ENCODE peak calls at places on chromosomes 6 and 20, in seven cellular contexts. S, H, Q, B, E, N and A are unnamed samples.

GRCh38 chr6:108762394-108762793 is 85.8 kb upstream of the ARMC2 start:
- DNase-seq in H (no peak), S (no peak), N (no peak), Q (no peak), B (no peak), E (no peak), A (no peak)

GRCh38 chr6:4305056-4305455 is 169.7 kb upstream of the ECI2 start:
- DNase-seq in N (no peak), S (no peak), B (no peak), Q (no peak), E (no peak), H (no peak), A (no peak)

GRCh38 chr6:136547336-136547735 is 2.9 kb downstream of the MAP7 start:
- DNase-seq in B (peak; percentile 70), N (no peak), H (no peak), Q (no peak), E (no peak), S (no peak), A (no peak)

GRCh38 chr20:17747431-17747846 is 47.7 kb downstream of the BANF2 start:
- DNase-seq in N (no peak), Q (peak; percentile 34), H (no peak), B (peak; percentile 88), E (no peak), S (no peak), A (no peak)

GRCh38 chr6:147055821-147056392 is 148.3 kb upstream of the STXBP5 start:
- DNase-seq in B (no peak), Q (no peak), N (no peak), E (no peak), S (no peak), H (no peak), A (no peak)

GRCh38 chr6:134938896-134939295 is 11.0 kb downstream of the ALDH8A1 start:
- DNase-seq in H (no peak), E (no peak), S (no peak), B (no peak), N (no peak), Q (no peak), A (no peak)

GRCh38 chr20:1830240-1830639 is 65.0 kb upstream of the SIRPA start:
- DNase-seq in Q (no peak), E (peak; percentile 82), H (peak; percentile 86), N (no peak), S (no peak), B (peak; percentile 89), A (peak; percentile 50)

GRCh38 chr6:1611322-1611571 is 1.5 kb downstream of the FOXC1 start:
- DNase-seq in N (peak; percentile 74), E (no peak), B (no peak), H (peak; percentile 46), S (no peak), Q (no peak), A (no peak)

GRCh38 chr20:63950701-63951397 is 5.4 kb downstream of the UCKL1 start:
- DNase-seq in S (no peak), N (peak; percentile 77), Q (no peak), B (no peak), E (peak; percentile 51), H (peak; percentile 58), A (no peak)

GRCh38 chr6:153301602-153302001 is 170.5 kb upstream of the RGS17 start:
- DNase-seq in H (no peak), E (no peak), B (no peak), Q (no peak), S (no peak), N (no peak), A (no peak)

GRCh38 chr6:40500227-40500626 is 86.9 kb downstream of the LRFN2 start:
- DNase-seq in E (no peak), N (peak; percentile 47), S (no peak), H (no peak), B (no peak), Q (no peak), A (no peak)

GRCh38 chr20:60101894-60102281 is 143.7 kb downstream of the CDH26 start:
- DNase-seq in B (no peak), S (no peak), N (no peak), Q (no peak), E (no peak), H (no peak), A (no peak)

GRCh38 chr6:9140861-9141534 is 705.7 kb upstream of the SLC35B3 start:
- DNase-seq in H (no peak), B (peak; percentile 9), S (no peak), Q (no peak), E (no peak), N (no peak), A (no peak)

GRCh38 chr20:61791995-61792394 is 273.7 kb downstream of the TAF4 start:
- DNase-seq in S (no peak), Q (no peak), E (no peak), H (no peak), B (no peak), N (peak; percentile 63), A (no peak)

GRCh38 chr20:35702051-35702823 is 3.0 kb downstream of the ROMO1 start:
- DNase-seq in N (no peak), S (no peak), E (no peak), H (no peak), B (no peak), Q (no peak), A (no peak)

GRCh38 chr6:56764081-56764566 is 121.4 kb upstream of the DST start:
- DNase-seq in N (no peak), B (peak; percentile 74), Q (peak; percentile 69), H (no peak), S (no peak), E (no peak), A (no peak)

GRCh38 chr6:107956586-107957164 is 1.3 kb downstream of the SEC63 start:
- DNase-seq in B (peak; percentile 66), S (no peak), E (no peak), H (no peak), N (no peak), Q (no peak), A (no peak)

GRCh38 chr6:119267506-119267905 is 82.1 kb downstream of the MAN1A1 start:
- DNase-seq in Q (no peak), N (no peak), B (no peak), S (no peak), E (no peak), H (no peak), A (no peak)

GRCh38 chr6:135576055-135576454 is 78.5 kb upstream of the AHI1 start:
- DNase-seq in Q (no peak), N (no peak), S (no peak), E (no peak), B (peak; percentile 69), H (no peak), A (no peak)

GRCh38 chr20:63053430-63054102 is 46.8 kb upstream of the BHLHE23 start:
- DNase-seq in B (no peak), H (no peak), S (peak; percentile 40), E (peak; percentile 7), N (no peak), Q (no peak), A (no peak)

GRCh38 chr20:18743665-18744440 is 69.7 kb upstream of the SCP2D1 start:
- DNase-seq in S (no peak), H (no peak), Q (no peak), B (no peak), N (no peak), E (no peak), A (no peak)

GRCh38 chr20:57749861-57750260 is 40.0 kb upstream of the PMEPA1 start:
- DNase-seq in S (no peak), E (no peak), N (peak; percentile 7), H (no peak), Q (no peak), B (no peak), A (no peak)

GRCh38 chr20:57748601-57749130 is 38.9 kb upstream of the PMEPA1 start:
- DNase-seq in Q (peak; percentile 38), N (peak; percentile 94), E (peak; percentile 84), B (peak; percentile 34), H (peak; percentile 88), S (peak; percentile 98), A (peak; percentile 89)

GRCh38 chr20:57747889-57748456 is 38.2 kb upstream of the PMEPA1 start:
- DNase-seq in S (peak; percentile 81), B (no peak), E (no peak), Q (no peak), H (no peak), N (peak; percentile 56), A (no peak)

GRCh38 chr20:57751411-57751810 is 41.6 kb upstream of the PMEPA1 start:
- DNase-seq in E (no peak), Q (no peak), N (peak; percentile 19), B (no peak), H (no peak), S (no peak), A (no peak)

GRCh38 chr20:57749131-57749690 is 39.4 kb upstream of the PMEPA1 start:
- DNase-seq in Q (no peak), H (peak; percentile 42), B (no peak), S (no peak), E (no peak), N (peak; percentile 81), A (no peak)
- H3K4me3 ChIP-seq in Q (no peak overlapping the region), H (peak overlapping the region; percentile 38), B (no peak overlapping the region), S (peak overlapping the region; percentile 53), E (peak overlapping the region; percentile 55), N (peak overlapping the region; percentile 46), A (peak overlapping the region; percentile 72)

DNA sequence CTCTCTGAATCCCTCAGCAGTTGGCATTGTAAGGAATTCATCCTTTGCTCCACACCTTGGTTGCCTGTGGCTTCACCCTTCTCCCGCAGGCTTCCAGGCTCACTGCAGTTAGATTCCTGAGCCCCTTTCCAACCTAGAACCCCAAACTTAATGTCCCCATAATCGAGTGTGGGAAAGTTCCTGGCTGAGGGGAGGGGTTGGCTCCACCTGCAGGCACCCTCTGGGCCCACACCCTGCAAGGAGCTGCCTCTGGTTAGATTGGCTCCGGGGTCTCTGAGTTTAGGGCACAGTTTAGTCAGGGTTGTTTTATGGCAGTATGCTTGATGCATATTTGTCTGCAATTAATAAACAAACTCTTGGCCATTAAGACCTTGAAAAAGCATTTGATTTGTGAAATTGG is 63.4 kb downstream of the MTHFD1L start:
- DNase-seq in H (no peak), S (no peak), Q (no peak), N (no peak), E (no peak), B (peak; percentile 16), A (no peak)
- TF ChIP-seq CTCF in H (peak; percentile 23), S (peak; percentile 14), Q (peak; percentile 53), N (no peak), E (peak; percentile 37), B (peak; percentile 57), A (peak; percentile 12)

DNA sequence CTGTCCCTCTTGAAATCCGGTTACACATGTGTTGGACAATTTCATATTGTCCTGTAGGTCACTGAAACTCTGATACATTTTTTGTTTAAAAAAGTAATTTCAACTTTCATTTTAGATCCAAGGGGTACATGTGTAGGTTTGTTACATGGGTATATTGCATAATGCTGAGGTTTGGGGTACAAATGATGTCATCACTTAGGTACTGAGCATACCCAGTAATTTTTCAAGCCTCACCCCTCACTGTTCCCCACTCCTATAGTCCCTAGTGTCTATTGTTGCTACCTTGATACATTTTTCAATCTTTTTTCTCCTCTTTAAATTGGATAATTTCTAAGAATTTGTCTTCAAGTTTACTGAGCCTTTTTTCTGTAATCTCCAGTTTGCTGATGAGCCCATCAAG is 483.0 kb downstream of the DHX35 start:
- DNase-seq in Q (no peak), E (no peak), N (no peak), H (no peak), B (no peak), S (no peak), A (no peak)
- H3K4me3 ChIP-seq in Q (no peak overlapping the region), E (no peak overlapping the region), N (no peak overlapping the region), H (no peak overlapping the region), B (no peak overlapping the region), S (no peak overlapping the region), A (no peak overlapping the region)

DNA sequence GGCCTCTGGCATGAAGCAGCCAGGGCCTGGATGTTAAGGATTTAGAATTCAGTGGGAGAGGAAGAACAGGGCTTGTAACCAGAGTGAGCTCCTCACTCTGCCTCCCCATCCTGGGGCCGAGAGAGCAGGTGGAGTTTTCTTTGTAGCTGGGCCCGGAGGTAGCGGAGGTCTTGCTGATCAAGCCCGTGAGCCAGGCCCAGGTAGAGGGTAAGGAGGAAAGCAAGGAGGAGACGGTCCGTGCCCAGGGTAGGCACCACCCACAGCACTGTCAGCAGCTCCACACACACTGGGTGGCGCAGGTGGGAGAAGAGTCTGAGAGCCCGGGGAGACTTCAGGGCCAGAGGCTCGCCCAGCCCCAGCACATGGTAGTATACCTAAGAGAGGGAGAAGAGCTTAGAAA is 2.1 kb upstream of the PPP1R18 start:
- DNase-seq in S (peak; percentile 59), E (peak; percentile 8), Q (no peak), B (no peak), H (no peak), N (peak; percentile 65), A (no peak)
- TF ChIP-seq CTCF in S (no peak), E (no peak), Q (no peak), B (no peak), H (no peak), N (no peak), A (no peak)